ENCODE peak calls at places on chromosome 13, in nine cellular contexts. One of them, this sample, is unnamed.
A peak's percentile ranks its signal among the peaks of the same experiment; 100 is the strongest.

GRCh38 chr13:76210262-76210661 is 574.1 kb downstream of the LMO7 start:
- DNase-seq in transverse colon: no peak
- DNase-seq in KG1: no peak
- DNase-seq in body of pancreas: no peak
- DNase-seq in lower leg skin: no peak
- DNase-seq in activated CD4-positive, alpha-beta T cell treated with anti-CD3 and anti-CD28 coated beads, Interleukin-2, amount 50 U/mL, for 24 hours: no peak
- DNase-seq in NCI-H460: no peak
- DNase-seq in foreskin fibroblast: peak; percentile 63
- DNase-seq in cardiac muscle cell: peak; percentile 2
- DNase-seq in this sample: no peak

GRCh38 chr13:107296804-107297203 is 728.9 kb upstream of the ARGLU1 start:
- DNase-seq in body of pancreas: no peak
- DNase-seq in cardiac muscle cell: no peak
- DNase-seq in NCI-H460: no peak
- DNase-seq in activated CD4-positive, alpha-beta T cell treated with anti-CD3 and anti-CD28 coated beads, Interleukin-2, amount 50 U/mL, for 24 hours: no peak
- DNase-seq in transverse colon: no peak
- DNase-seq in KG1: no peak
- DNase-seq in foreskin fibroblast: no peak
- DNase-seq in lower leg skin: no peak
- DNase-seq in this sample: no peak

GRCh38 chr13:89688908-89689307 is 1658.6 kb upstream of the MIR17HG start:
- DNase-seq in activated CD4-positive, alpha-beta T cell treated with anti-CD3 and anti-CD28 coated beads, Interleukin-2, amount 50 U/mL, for 24 hours: no peak
- DNase-seq in foreskin fibroblast: no peak
- DNase-seq in NCI-H460: no peak
- DNase-seq in transverse colon: no peak
- DNase-seq in body of pancreas: peak; percentile 12
- DNase-seq in cardiac muscle cell: peak; percentile 29
- DNase-seq in KG1: no peak
- DNase-seq in lower leg skin: no peak
- DNase-seq in this sample: no peak

GRCh38 chr13:100096526-100096925 is 7.6 kb downstream of the PCCA start:
- DNase-seq in activated CD4-positive, alpha-beta T cell treated with anti-CD3 and anti-CD28 coated beads, Interleukin-2, amount 50 U/mL, for 24 hours: no peak
- DNase-seq in foreskin fibroblast: no peak
- DNase-seq in cardiac muscle cell: no peak
- DNase-seq in NCI-H460: no peak
- DNase-seq in transverse colon: no peak
- DNase-seq in KG1: no peak
- DNase-seq in lower leg skin: no peak
- DNase-seq in body of pancreas: no peak
- DNase-seq in this sample: no peak

GRCh38 chr13:24921881-24922280 is 157.9 kb downstream of the RNF17 start:
- DNase-seq in body of pancreas: no peak
- DNase-seq in KG1: no peak
- DNase-seq in transverse colon: no peak
- DNase-seq in cardiac muscle cell: no peak
- DNase-seq in NCI-H460: no peak
- DNase-seq in activated CD4-positive, alpha-beta T cell treated with anti-CD3 and anti-CD28 coated beads, Interleukin-2, amount 50 U/mL, for 24 hours: no peak
- DNase-seq in foreskin fibroblast: no peak
- DNase-seq in lower leg skin: no peak
- DNase-seq in this sample: no peak

GRCh38 chr13:34172048-34172447 is 354.1 kb downstream of the RFC3 start:
- DNase-seq in foreskin fibroblast: peak; percentile 33
- DNase-seq in NCI-H460: no peak
- DNase-seq in transverse colon: no peak
- DNase-seq in cardiac muscle cell: no peak
- DNase-seq in body of pancreas: no peak
- DNase-seq in KG1: no peak
- DNase-seq in lower leg skin: no peak
- DNase-seq in activated CD4-positive, alpha-beta T cell treated with anti-CD3 and anti-CD28 coated beads, Interleukin-2, amount 50 U/mL, for 24 hours: no peak
- DNase-seq in this sample: no peak

GRCh38 chr13:45833663-45834062 is 17.9 kb downstream of the SIAH3 start:
- DNase-seq in KG1: no peak
- DNase-seq in foreskin fibroblast: peak; percentile 76
- DNase-seq in lower leg skin: no peak
- DNase-seq in body of pancreas: peak; percentile 64
- DNase-seq in transverse colon: no peak
- DNase-seq in NCI-H460: no peak
- DNase-seq in activated CD4-positive, alpha-beta T cell treated with anti-CD3 and anti-CD28 coated beads, Interleukin-2, amount 50 U/mL, for 24 hours: no peak
- DNase-seq in cardiac muscle cell: peak; percentile 20
- DNase-seq in this sample: peak; percentile 63

GRCh38 chr13:79659161-79659560 is 178.2 kb downstream of the NDFIP2 start:
- DNase-seq in lower leg skin: peak; percentile 26
- DNase-seq in foreskin fibroblast: peak; percentile 22
- DNase-seq in KG1: no peak
- DNase-seq in body of pancreas: no peak
- DNase-seq in transverse colon: no peak
- DNase-seq in cardiac muscle cell: peak; percentile 90
- DNase-seq in activated CD4-positive, alpha-beta T cell treated with anti-CD3 and anti-CD28 coated beads, Interleukin-2, amount 50 U/mL, for 24 hours: no peak
- DNase-seq in NCI-H460: no peak
- DNase-seq in this sample: no peak

GRCh38 chr13:70960841-70961443 is 852.7 kb upstream of the KLHL1 start:
- DNase-seq in KG1: no peak
- DNase-seq in body of pancreas: no peak
- DNase-seq in NCI-H460: peak; percentile 11
- DNase-seq in cardiac muscle cell: peak; percentile 50
- DNase-seq in transverse colon: no peak
- DNase-seq in activated CD4-positive, alpha-beta T cell treated with anti-CD3 and anti-CD28 coated beads, Interleukin-2, amount 50 U/mL, for 24 hours: no peak
- DNase-seq in lower leg skin: no peak
- DNase-seq in foreskin fibroblast: peak; percentile 16
- DNase-seq in this sample: peak; percentile 7

GRCh38 chr13:73880365-73880764 is 253.8 kb downstream of the KLF12 start:
- DNase-seq in KG1: no peak
- DNase-seq in body of pancreas: no peak
- DNase-seq in activated CD4-positive, alpha-beta T cell treated with anti-CD3 and anti-CD28 coated beads, Interleukin-2, amount 50 U/mL, for 24 hours: no peak
- DNase-seq in lower leg skin: no peak
- DNase-seq in foreskin fibroblast: peak; percentile 13
- DNase-seq in NCI-H460: no peak
- DNase-seq in cardiac muscle cell: peak; percentile 15
- DNase-seq in transverse colon: no peak
- DNase-seq in this sample: no peak

GRCh38 chr13:29924482-29924884 is 74.1 kb upstream of the UBL3 start:
- DNase-seq in body of pancreas: no peak
- DNase-seq in NCI-H460: no peak
- DNase-seq in activated CD4-positive, alpha-beta T cell treated with anti-CD3 and anti-CD28 coated beads, Interleukin-2, amount 50 U/mL, for 24 hours: no peak
- DNase-seq in KG1: no peak
- DNase-seq in cardiac muscle cell: peak; percentile 20
- DNase-seq in lower leg skin: no peak
- DNase-seq in foreskin fibroblast: peak; percentile 65
- DNase-seq in transverse colon: no peak
- DNase-seq in this sample: peak; percentile 81